ENCODE peak calls at places on chromosomes 2 and 18, in ten cellular contexts. F is AG04450, S is EL, Y is right cardiac atrium, P is left lobe of liver, U is caudate nucleus, X is NCI-H69, Z is SJSA1, N is foreskin fibroblast, A is DMS53. C is an unnamed sample.

GRCh38 chr2:200795044-200795443 is 16.7 kb upstream of the BZW1 start:
- DNase-seq in U (no peak), N (peak; percentile 71), X (no peak), F (no peak), Z (no peak), A (no peak), S (no peak), P (peak; percentile 60), Y (peak; percentile 47), C (peak; percentile 48)

GRCh38 chr2:106159867-106160785 is 34.0 kb downstream of the UXS1 start:
- DNase-seq in P (no peak), Z (no peak), A (no peak), S (no peak), U (no peak), Y (no peak), N (no peak), F (no peak), X (no peak), C (no peak)

GRCh38 chr18:45166341-45167108 is 448.8 kb upstream of the SLC14A2 start:
- DNase-seq in X (peak; percentile 73), A (no peak), S (peak; percentile 97), N (peak; percentile 97), F (no peak), Y (peak; percentile 46), Z (peak; percentile 76), U (no peak), P (no peak), C (no peak)

GRCh38 chr2:59575191-59575590 is 978.3 kb downstream of the BCL11A start:
- DNase-seq in P (no peak), A (no peak), S (no peak), Y (no peak), Z (no peak), U (no peak), X (no peak), F (no peak), N (no peak), C (no peak)

GRCh38 chr2:19120941-19121750 is 237.3 kb downstream of the OSR1 start:
- DNase-seq in S (peak; percentile 92), Z (peak; percentile 89), F (no peak), P (no peak), U (peak; percentile 10), Y (peak; percentile 35), A (no peak), N (peak; percentile 97), X (no peak), C (no peak)

GRCh38 chr2:180063494-180063893 is 56.4 kb upstream of the CWC22 start:
- DNase-seq in A (no peak), X (no peak), N (peak; percentile 55), Y (no peak), F (no peak), U (no peak), P (no peak), Z (no peak), S (no peak), C (no peak)

GRCh38 chr2:176582990-176583481 is 313.8 kb downstream of the MTX2 start:
- DNase-seq in Z (peak; percentile 87), X (peak; percentile 38), U (no peak), P (no peak), A (peak; percentile 84), F (peak; percentile 74), N (peak; percentile 93), Y (peak; percentile 42), S (peak; percentile 91), C (peak; percentile 18)

GRCh38 chr2:170554278-170554955 is 160.7 kb upstream of the SP5 start:
- DNase-seq in U (peak; percentile 1), A (no peak), P (peak; percentile 81), X (no peak), Y (peak; percentile 61), Z (peak; percentile 37), F (no peak), N (peak; percentile 97), S (peak; percentile 65), C (no peak)

GRCh38 chr2:18630541-18630940 is 41.2 kb upstream of the NT5C1B start:
- DNase-seq in A (no peak), Z (no peak), U (no peak), P (no peak), F (no peak), N (peak; percentile 44), S (peak; percentile 63), X (no peak), Y (no peak), C (no peak)